ENCODE peak calls at places on chromosomes 11 and 22, in seven cellular contexts. D is AG04450; Q is Right ventricle myocardium superior; C is HFF-Myc; Y is NCI-H748 treated with DMSO at 0.1 percent for 48 hours; U is activated naive CD4-positive, alpha-beta T cell; S is EH. V is an unnamed sample.

GRCh38 chr11:63537293-63538101 is 889 bp downstream of the PLAAT4 start:
- DNase-seq in D (no peak), U (no peak), S (peak), C (no peak), Y (no peak), Q (peak), V (peak)

GRCh38 chr22:32020117-32020516 is 22.9 kb upstream of the SLC5A1 start:
- DNase-seq in C (no peak), S (peak), D (peak), U (no peak), Q (no peak), Y (no peak), V (no peak)

GRCh38 chr11:111688028-111688427 is 78.2 kb downstream of the PPP2R1B start:
- DNase-seq in D (no peak), Y (no peak), U (no peak), C (no peak), Q (no peak), S (no peak), V (no peak)

GRCh38 chr22:29004647-29005371 is 56.8 kb downstream of the C22orf31 start:
- DNase-seq in C (no peak), S (no peak), D (no peak), Y (no peak), Q (peak), U (no peak), V (no peak)

GRCh38 chr11:2513441-2513840 is 68.6 kb downstream of the KCNQ1 start:
- DNase-seq in Q (no peak), Y (no peak), U (no peak), C (no peak), D (no peak), S (no peak), V (no peak)

GRCh38 chr11:45150301-45150700 is 3.9 kb downstream of the PRDM11 start:
- DNase-seq in Y (no peak), U (no peak), Q (no peak), S (no peak), D (no peak), C (no peak), V (no peak)

GRCh38 chr11:33828604-33829429 is 54.5 kb upstream of the FBXO3 start:
- DNase-seq in D (no peak), Q (no peak), C (no peak), U (no peak), Y (no peak), S (no peak), V (no peak)

GRCh38 chr11:14179126-14179820 is 179.7 kb downstream of the RRAS2 start:
- DNase-seq in C (peak), D (no peak), S (peak), U (no peak), Q (no peak), Y (no peak), V (no peak)

GRCh38 chr22:40310081-40310770 is 36.1 kb upstream of the ADSL start:
- DNase-seq in D (peak), C (peak), S (peak), Y (no peak), U (no peak), Q (no peak), V (no peak)

GRCh38 chr11:1701041-1701807 is 4.2 kb downstream of the KRTAP5-6 start:
- DNase-seq in Q (no peak), D (no peak), Y (no peak), U (no peak), C (no peak), S (no peak), V (no peak)

GRCh38 chr11:86800076-86800955 is at the start of gene PRSS23:
- DNase-seq in Y (peak), D (no peak), U (no peak), S (peak), C (no peak), Q (peak), V (no peak)

GRCh38 chr22:20776624-20777405 is 2.9 kb downstream of the SERPIND1 start:
- DNase-seq in U (no peak), Q (no peak), C (no peak), D (no peak), Y (no peak), S (no peak), V (no peak)

V was measured in NCI-H446 treated with DMSO at 0.1 percent for 48 hours.